ENCODE peak calls at places on chromosomes 4 and X, in seven cellular contexts. H is A673; P is fibroblast of lung; R is glutamatergic neuron; X is CD8-positive, alpha-beta T cell; B is HL-60; Z is GM06990. U is an unnamed sample.

GRCh38 chr4:120915311-120915710 is 7.2 kb downstream of the PRDM5 start:
- DNase-seq in H (no peak), P (no peak), R (no peak), X (no peak), B (no peak), Z (no peak), U (no peak)

GRCh38 chrX:16479206-16479869 is 170.6 kb upstream of the S100G start:
- DNase-seq in H (no peak), P (peak; percentile 77), R (no peak), X (no peak), B (no peak), Z (no peak), U (no peak)

GRCh38 chr4:112967109-112967508 is 82.3 kb upstream of the ANK2 start:
- DNase-seq in H (peak; percentile 93), P (no peak), R (no peak), X (no peak), B (no peak), Z (no peak), U (no peak)

GRCh38 chr4:82630079-82630478 is 68.3 kb upstream of the TMEM150C start:
- DNase-seq in H (no peak), P (no peak), R (no peak), X (no peak), B (no peak), Z (no peak), U (no peak)

GRCh38 chrX:115719171-115719570 is 158.2 kb downstream of the PLS3 start:
- DNase-seq in H (no peak), P (no peak), R (no peak), X (no peak), B (no peak), Z (peak; percentile 16), U (no peak)

GRCh38 chr4:69576251-69576877 is 63.1 kb downstream of the UGT2A2 start:
- DNase-seq in H (no peak), P (no peak), R (no peak), X (no peak), B (no peak), Z (no peak), U (no peak)

GRCh38 chr4:78065514-78066192 is 8.5 kb downstream of the FRAS1 start:
- DNase-seq in H (no peak), P (no peak), R (no peak), X (no peak), B (no peak), Z (no peak), U (no peak)

GRCh38 chrX:100622989-100623388 is 13.6 kb downstream of the TSPAN6 start:
- DNase-seq in H (no peak), P (no peak), R (peak; percentile 13), X (no peak), B (no peak), Z (no peak), U (no peak)

GRCh38 chr4:51943221-51943620 is 76.9 kb downstream of the LRRC66 start:
- DNase-seq in H (no peak), P (peak; percentile 65), R (no peak), X (no peak), B (no peak), Z (no peak), U (no peak)

GRCh38 chrX:91414710-91415109 is 19.9 kb upstream of the PABPC5 start:
- DNase-seq in H (peak; percentile 28), P (no peak), R (peak; percentile 21), X (no peak), B (no peak), Z (no peak), U (peak; percentile 4)

GRCh38 chrX:38052096-38052495 is 45.7 kb downstream of the SYTL5 start:
- DNase-seq in H (peak; percentile 67), P (peak; percentile 97), R (no peak), X (no peak), B (no peak), Z (no peak), U (no peak)

GRCh38 chr4:185738851-185739250 is 73.1 kb downstream of the SORBS2 start:
- DNase-seq in H (no peak), P (no peak), R (no peak), X (no peak), B (no peak), Z (no peak), U (no peak)

GRCh38 chr4:82614868-82615449 is 53.2 kb upstream of the TMEM150C start:
- DNase-seq in H (peak; percentile 44), P (no peak), R (no peak), X (no peak), B (no peak), Z (no peak), U (no peak)

GRCh38 chr4:148445071-148445902 is 3.1 kb upstream of the NR3C2 start:
- DNase-seq in H (peak; percentile 55), P (peak; percentile 10), R (peak; percentile 50), X (peak; percentile 74), B (no peak), Z (peak; percentile 41), U (peak; percentile 53)

GRCh38 chr4:39464886-39465501 is 6.1 kb downstream of the LIAS start:
- DNase-seq in H (peak; percentile 84), P (peak; percentile 88), R (no peak), X (no peak), B (no peak), Z (no peak), U (no peak)

GRCh38 chr4:143286733-143287570 is 49.7 kb upstream of the GAB1 start:
- DNase-seq in H (no peak), P (peak; percentile 64), R (no peak), X (no peak), B (no peak), Z (no peak), U (no peak)

GRCh38 chr4:80053140-80053910 is 19.7 kb downstream of the ANTXR2 start:
- DNase-seq in H (no peak), P (no peak), R (no peak), X (no peak), B (no peak), Z (no peak), U (no peak)

GRCh38 chr4:173411106-173411703 is 12.3 kb upstream of the SCRG1 start:
- DNase-seq in H (no peak), P (no peak), R (no peak), X (no peak), B (peak; percentile 58), Z (no peak), U (no peak)

GRCh38 chr4:62075082-62075481 is 875.0 kb downstream of the ADGRL3 start:
- DNase-seq in H (no peak), P (no peak), R (no peak), X (no peak), B (no peak), Z (no peak), U (no peak)

DNA sequence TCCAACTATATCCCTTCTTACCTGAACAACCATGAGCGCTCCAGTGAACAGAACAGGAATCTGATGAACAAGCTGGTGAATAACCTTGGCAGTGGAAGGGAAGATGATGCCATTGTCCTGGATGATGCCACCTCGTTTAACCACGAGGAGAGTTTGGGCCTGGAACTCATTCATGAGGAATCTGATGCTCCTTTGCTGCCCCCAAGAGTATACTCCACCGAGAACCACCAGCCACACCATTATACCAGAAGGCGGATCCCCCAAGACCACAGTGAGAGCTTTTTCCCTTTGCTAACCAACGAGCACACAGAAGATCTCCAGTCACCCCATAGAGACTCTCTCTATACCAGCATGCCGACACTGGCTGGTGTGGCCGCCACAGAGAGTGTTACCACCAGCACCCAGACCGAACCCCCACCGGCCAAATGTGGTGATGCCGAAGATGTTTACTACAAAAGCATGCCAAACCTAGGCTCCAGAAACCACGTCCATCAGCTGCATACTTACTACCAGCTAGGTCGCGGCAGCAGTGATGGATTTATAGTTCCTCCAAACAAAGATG is 870.2 kb downstream of the ADGRL3 start:
- DNase-seq in H (no peak), P (no peak), R (no peak), X (no peak), B (no peak), Z (no peak), U (no peak)
- TF ChIP-seq CTCF in H (no peak), P (no peak), R (no peak), X (no peak), B (no peak), Z (no peak), U (no peak)

DNA sequence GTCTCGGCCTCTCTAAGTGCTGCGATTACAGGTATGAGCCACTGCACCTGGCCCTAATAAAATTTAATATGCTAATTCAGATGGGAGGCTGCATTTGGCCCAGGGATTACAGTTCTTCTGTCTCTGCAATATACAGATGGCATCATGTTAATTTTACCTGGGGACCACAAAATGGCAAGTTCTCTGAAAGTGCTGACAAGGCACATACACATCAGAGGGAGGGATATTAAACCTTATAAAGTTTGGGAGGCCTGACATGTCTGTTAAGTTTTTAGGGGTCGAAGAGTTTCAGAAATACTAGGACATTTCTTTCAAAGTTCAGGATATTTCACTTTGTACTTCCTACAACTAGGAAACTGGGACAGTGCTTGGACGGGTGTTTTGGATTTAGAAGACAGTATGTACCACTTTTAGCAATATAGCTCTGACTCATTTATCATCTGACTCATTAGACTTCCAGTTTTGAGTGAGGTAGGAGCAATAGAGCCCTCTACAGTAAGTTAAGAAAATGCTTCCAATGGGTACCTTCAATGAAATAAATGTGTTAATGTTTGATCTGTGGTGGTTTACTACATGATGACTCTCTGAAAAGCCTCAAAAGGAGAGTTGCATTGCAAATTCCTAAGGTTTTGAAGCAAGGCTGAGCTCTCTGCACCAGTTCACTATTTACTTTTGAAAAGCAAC is 981.0 kb upstream of the HS3ST1 start:
- DNase-seq in H (no peak), P (peak; percentile 1), R (no peak), X (no peak), B (no peak), Z (no peak), U (no peak)
- TF ChIP-seq CTCF in H (no peak), P (peak; percentile 17), R (no peak), X (no peak), B (no peak), Z (no peak), U (no peak)

DNA sequence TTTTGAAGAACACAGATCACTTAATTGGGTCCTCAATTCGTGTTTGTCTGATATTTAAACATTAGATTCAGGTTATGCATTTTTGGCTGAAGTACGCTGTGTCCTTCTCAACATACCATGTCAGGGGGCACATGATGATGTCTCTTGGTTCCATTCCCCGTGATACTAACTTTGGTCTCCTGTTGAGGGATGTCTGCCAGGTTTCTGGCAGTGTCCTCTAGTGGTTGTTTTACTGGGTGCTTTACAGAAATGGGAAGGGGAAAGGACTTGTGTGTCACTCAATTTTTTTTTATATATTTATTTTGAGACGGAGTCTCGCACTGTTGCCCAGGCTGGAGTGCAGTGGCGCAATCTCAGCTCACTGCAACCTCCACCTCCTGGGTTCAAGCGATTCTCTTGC is 58.2 kb downstream of the WWC2 start:
- DNase-seq in H (no peak), P (no peak), R (no peak), X (no peak), B (no peak), Z (no peak), U (no peak)
- TF ChIP-seq CTCF in H (peak; percentile 30), P (peak; percentile 19), R (no peak), X (no peak), B (no peak), Z (no peak), U (no peak)

DNA sequence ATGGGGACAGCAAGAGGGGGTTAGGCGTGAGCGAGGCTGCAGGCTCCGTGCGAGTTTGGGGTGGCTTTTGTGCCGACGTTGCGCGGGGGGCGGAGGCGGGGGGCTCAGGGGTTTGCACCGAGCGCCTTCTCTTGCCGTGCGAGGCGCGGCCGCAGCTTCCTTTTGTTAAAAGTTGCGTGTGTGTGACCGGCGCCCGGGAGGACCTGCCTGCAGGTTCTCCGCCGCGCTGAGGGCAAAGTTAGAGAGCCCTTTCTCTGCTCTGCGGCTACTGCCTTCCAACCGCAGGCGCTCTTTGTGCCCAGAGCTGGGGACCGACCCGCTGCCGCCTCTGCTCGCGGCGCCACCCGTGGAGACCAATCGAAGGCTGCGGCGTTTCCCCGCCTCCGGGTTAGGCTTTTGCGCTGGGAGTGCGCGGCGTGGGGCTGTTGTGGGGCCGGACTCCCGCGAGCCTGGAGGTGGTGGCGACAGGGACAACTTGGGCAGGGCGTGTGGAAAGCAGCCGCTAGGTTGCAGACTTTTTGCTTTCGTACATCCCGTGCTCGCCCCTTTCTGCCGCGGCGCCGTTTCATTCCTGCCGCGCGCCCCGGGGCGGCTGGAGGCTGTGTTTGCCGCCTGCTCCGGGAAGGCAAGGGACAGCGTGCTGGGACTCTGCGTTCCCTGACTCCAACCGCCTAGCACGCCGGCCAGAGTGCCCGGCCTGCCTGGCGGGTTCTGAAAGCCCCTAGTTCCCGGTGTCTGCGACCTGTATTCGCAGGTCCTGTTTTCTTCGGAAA is 750 bp downstream of the KIT start:
- DNase-seq in H (peak; percentile 66), P (peak; percentile 41), R (peak; percentile 69), X (no peak), B (peak; percentile 52), Z (peak; percentile 23), U (peak; percentile 54)
- TF ChIP-seq CTCF in H (peak; percentile 39), P (peak; percentile 1), R (no peak), X (no peak), B (no peak), Z (peak; percentile 29), U (no peak)